ENCODE peak calls at places on chromosome 12, in five cellular contexts. H is keratinocyte, U is mesenchymal stem cell, A is A673, X is RWPE2. V is an unnamed sample. For H3K4me1, the result is how much of the 10 kb centered on the place peaks cover.

GRCh38 chr12:31647106-31647505 is 12.4 kb upstream of the ETFBKMT start:
- DNase-seq in A (no peak), H (peak), X (no peak), U (peak), V (peak)

GRCh38 chr12:114746297-114747074 is 62.5 kb upstream of the TBX3 start:
- DNase-seq in X (no peak), H (no peak), A (no peak), U (no peak), V (peak)

GRCh38 chr12:54723653-54724256 is 75.6 kb upstream of the DCD start:
- DNase-seq in A (peak), H (no peak), X (no peak), U (peak), V (peak)

GRCh38 chr12:1603621-1604020 is 9.2 kb upstream of the FBXL14 start:
- DNase-seq in X (no peak), A (no peak), H (no peak), U (no peak), V (peak)

GRCh38 chr12:68675098-68675842 is 11.5 kb upstream of the NUP107 start:
- DNase-seq in A (peak), H (no peak), X (no peak), U (peak), V (no peak)

GRCh38 chr12:70971395-70971794 is 50.9 kb upstream of the PTPRR start:
- DNase-seq in A (no peak), X (no peak), H (no peak), U (no peak), V (peak)

GRCh38 chr12:131231194-131231980 is 277.7 kb downstream of the ADGRD1 start:
- DNase-seq in X (peak), A (no peak), U (no peak), H (no peak), V (no peak)

GRCh38 chr12:65619018-65619417 is 205.3 kb upstream of the HMGA2 start:
- DNase-seq in X (no peak), U (peak), A (no peak), H (no peak), V (no peak)

GRCh38 chr12:25286837-25287236 is 36.1 kb upstream of the KRAS start:
- DNase-seq in U (no peak), X (no peak), A (no peak), H (no peak), V (no peak)

DNA sequence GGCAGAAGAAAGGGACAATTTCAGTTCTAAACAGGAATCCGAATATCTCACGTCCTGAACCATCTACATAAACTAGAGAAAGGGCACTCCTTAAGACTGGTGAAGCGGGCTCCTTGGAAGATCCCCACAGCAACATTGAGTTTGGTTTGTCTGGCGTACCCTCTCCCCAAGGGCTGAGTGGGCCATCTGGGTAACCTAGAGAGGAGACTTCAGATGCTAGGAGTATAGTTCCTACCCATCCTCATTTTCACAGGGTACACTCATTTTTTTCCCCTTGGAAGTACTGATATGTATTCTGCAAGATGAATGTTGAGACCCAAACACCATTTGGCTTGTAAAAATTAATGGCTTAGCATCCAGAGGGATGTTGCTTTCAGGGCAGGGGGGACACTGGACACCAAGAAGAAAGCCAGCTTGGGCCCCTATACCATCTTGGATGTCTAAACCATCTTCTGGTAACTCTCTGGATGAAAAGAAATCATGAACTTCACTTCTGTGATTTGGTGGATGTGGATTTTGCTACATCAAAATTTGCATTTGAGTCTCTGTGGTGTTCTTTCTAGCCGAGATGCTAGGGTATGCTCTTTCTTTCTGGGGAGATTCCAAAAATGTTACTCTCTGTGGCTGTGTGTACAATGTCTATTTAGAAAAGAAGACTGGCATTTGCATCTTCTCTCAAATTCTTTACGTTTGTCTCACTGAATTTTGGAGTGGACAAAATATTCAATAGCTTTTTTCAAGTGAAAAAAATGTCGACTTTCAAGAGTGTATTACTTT is 97.7 kb downstream of the ETV6 start:
- DNase-seq in A (no peak), X (no peak), U (no peak), H (no peak), V (no peak)
- H3K4me1 ChIP-seq in A (under half), X (under half), U (under half), H (under half), V (under half)

GRCh38 chr12:56522486-56523193 is 1.0 kb downstream of the RBMS2 start:
- DNase-seq in A (peak), U (peak), H (no peak), X (no peak), V (peak)
- H3K4me1 ChIP-seq in A (under half), U (under half), H (under half), X (half or more), V (half or more)

DNA sequence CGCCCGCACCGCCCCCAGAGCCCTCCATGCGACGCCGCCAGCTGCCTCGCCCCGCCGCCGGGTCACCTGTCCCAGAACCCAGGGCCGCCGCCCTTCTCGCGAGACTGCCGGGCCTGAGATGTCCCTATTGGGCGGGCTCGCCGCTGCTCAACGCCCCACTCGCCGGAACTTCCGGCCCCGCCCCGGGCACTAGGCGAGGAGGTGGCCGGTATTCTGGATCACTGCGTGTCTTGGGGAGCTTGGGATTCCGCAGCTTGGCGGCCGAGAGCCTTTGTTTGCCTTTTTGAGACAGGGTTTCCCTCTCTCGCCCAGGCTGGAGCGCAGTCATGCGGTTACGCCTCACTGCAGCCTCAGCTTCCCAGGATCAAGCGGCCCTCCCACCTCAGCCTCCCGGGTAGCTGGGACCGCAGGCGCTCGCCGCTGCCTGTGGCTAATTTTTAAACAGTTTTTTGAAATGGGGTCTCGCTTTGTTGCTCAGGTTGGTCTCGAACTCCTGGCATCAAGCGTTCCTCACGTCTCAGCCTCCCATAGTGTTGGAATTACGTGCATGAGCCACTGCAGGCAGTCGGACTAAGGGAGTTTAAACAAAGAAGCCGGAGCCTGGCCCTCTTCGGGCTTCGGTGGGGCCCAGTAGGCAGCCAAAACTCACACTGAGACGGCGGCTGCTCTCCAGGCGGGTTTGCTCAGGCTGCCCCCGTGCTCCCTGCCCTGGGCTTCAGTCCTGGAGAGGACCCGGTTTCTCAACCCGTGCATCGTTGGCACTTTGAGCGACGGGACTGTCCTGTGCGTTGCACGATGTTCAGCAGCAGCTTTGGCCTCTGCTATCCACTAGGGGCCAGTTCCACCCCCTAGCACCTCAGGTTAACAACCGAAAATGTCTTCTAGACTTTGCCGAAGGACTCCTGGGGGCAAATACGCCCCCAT is at the start of gene SLC15A4:
- DNase-seq in A (peak), X (peak), H (peak), U (peak), V (peak)
- H3K4me1 ChIP-seq in A (under half), X (under half), H (under half), U (under half), V (under half)

DNA sequence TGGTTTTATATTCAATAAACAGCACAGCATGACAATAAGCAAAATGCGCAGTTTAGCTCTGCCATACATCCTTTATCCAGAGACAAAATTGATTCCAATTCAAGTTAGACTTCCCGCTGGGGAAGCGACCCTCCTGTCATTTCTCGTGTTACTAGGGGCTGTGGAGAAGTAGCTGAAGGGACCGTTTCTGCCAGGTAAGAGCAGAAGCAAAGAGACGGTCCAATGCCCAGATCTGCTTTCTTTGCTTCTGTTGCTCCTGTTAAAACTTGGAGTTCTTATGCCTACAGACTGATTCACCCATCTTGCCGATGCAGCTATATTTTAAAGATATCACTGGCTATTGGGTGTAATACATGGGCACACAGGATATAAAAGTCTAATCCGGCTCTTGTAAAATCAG is 156.8 kb upstream of the AVPR1A start:
- DNase-seq in A (no peak), U (no peak), X (no peak), H (no peak), V (no peak)
- H3K4me1 ChIP-seq in A (under half), U (under half), X (under half), H (under half), V (under half)

GRCh38 chr12:5432011-5432400 is at the start of gene NTF3:
- DNase-seq in X (no peak), H (no peak), A (no peak), U (peak), V (peak)

GRCh38 chr12:5429741-5430557 is 2.0 kb upstream of the NTF3 start:
- DNase-seq in U (peak), X (no peak), H (no peak), A (no peak), V (no peak)

GRCh38 chr12:5428332-5429221 is 3.3 kb upstream of the NTF3 start:
- DNase-seq in A (no peak), X (no peak), H (no peak), U (peak), V (peak)

GRCh38 chr12:5433081-5433839 is 1.4 kb downstream of the NTF3 start:
- DNase-seq in U (peak), A (no peak), H (no peak), X (no peak), V (peak)

DNA sequence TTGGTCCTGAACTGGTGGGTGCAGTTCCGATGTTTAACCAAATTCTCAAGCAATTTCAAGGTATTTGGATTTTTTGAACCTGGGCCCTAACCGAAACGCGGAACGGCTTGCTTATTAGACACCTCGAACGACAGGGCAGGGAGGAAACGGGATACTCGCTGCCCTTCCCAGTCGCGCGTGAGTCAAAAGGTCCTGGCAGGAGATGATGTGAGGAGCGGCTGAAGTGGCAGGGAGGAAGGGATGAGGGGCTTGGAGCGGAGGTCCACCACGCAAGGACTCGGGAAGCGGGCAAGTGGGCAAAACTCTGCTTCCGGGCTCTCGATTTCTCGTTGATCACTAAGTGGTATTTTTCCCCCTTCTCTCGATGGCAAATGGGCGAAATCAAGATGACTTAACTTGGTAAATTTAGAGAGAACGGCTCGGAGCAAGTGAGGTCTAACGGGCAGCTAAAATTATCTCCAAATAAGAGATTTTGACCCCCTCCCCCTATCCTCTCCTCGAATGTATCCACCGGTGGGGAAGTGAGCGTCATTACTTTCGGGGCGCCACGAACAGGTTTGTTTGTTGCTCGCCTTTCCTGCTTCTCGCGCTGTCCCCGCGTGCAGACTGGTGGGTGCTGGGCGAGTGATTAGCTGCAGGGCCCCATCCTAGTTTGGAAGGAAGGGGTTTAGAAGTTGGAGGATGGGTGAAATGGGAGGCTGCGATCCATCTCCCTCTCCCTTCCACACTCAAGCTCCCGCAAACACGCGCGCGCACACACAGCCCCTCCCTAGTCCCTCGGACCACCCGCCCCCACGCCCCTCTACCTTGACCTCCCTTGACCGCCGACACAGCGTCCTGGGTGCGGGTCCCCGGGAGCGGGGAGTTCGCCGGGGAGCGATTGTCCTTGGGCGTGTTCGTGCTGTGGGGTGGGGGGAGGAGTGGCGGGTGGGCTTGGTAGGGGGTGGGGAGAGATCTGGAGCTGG is 987 bp upstream of the NTF3 start:
- DNase-seq in H (no peak), U (peak), X (no peak), A (no peak), V (peak)
- H3K4me1 ChIP-seq in H (under half), U (under half), X (under half), A (under half), V (under half)

GRCh38 chr12:125856366-125856765 is 791.1 kb downstream of the AACS start:
- DNase-seq in A (no peak), U (no peak), X (no peak), H (no peak), V (no peak)
- H3K4me1 ChIP-seq in A (under half), U (under half), X (under half), H (under half), V (under half)

GRCh38 chr12:100484178-100484886 is 10.7 kb downstream of the NR1H4 start:
- DNase-seq in A (no peak), X (no peak), U (no peak), H (no peak), V (no peak)
- H3K4me1 ChIP-seq in A (under half), X (under half), U (under half), H (under half), V (under half)

GRCh38 chr12:58009355-58009754 is 68.0 kb downstream of the ATP23 start:
- DNase-seq in X (no peak), A (no peak), U (no peak), H (no peak), V (peak)

GRCh38 chr12:58008658-58009057 is 67.3 kb downstream of the ATP23 start:
- DNase-seq in X (no peak), H (no peak), U (no peak), A (no peak), V (no peak)

GRCh38 chr12:58011676-58012075 is 70.3 kb downstream of the ATP23 start:
- DNase-seq in U (no peak), H (no peak), X (no peak), A (no peak), V (no peak)

GRCh38 chr12:58007875-58008274 is 66.5 kb downstream of the ATP23 start:
- DNase-seq in U (no peak), H (no peak), A (no peak), X (no peak), V (no peak)
- H3K4me1 ChIP-seq in U (under half), H (under half), A (under half), X (under half), V (under half)

GRCh38 chr12:39239484-39240143 is 203.3 kb downstream of the KIF21A start:
- DNase-seq in A (no peak), H (no peak), U (peak), X (no peak), V (no peak)
- H3K4me1 ChIP-seq in A (under half), H (under half), U (under half), X (under half), V (under half)

V was measured in GM23248.